ENCODE peak calls at places on chromosome 19, in four cellular contexts. V is NCI-H1092 treated with DMSO at 0.1 percent for 48 hours, S is COR-L47, N is fibroblast of the conjunctiva. O is an unnamed sample.

GRCh38 chr19:6060600-6061391 is 49.5 kb downstream of the RFX2 start:
- DNase-seq in S (no peak), V (no peak), N (no peak), O (no peak)

GRCh38 chr19:54207908-54208783 is 7.5 kb downstream of the RPS9 start:
- DNase-seq in N (peak; percentile 85), V (no peak), S (no peak), O (no peak)

GRCh38 chr19:28494466-28494865 is 718.5 kb downstream of the UQCRFS1 start:
- DNase-seq in V (no peak), S (no peak), N (no peak), O (no peak)

GRCh38 chr19:3725640-3726310 is 17.6 kb downstream of the TJP3 start:
- DNase-seq in N (no peak), S (peak; percentile 78), V (no peak), O (no peak)

GRCh38 chr19:2149980-2150793 is 1.2 kb downstream of the AP3D1 start:
- DNase-seq in N (no peak), V (no peak), S (no peak), O (no peak)

GRCh38 chr19:50851620-50852019 is 3.1 kb upstream of the KLK3 start:
- DNase-seq in V (no peak), S (no peak), N (no peak), O (no peak)

GRCh38 chr19:1211494-1212234 is 6.1 kb downstream of the STK11 start:
- DNase-seq in V (no peak), N (no peak), S (no peak), O (no peak)

GRCh38 chr19:3512562-3512961 is 6.5 kb downstream of the FZR1 start:
- DNase-seq in S (no peak), V (no peak), N (no peak), O (no peak)

GRCh38 chr19:17948967-17949930 is 16.4 kb downstream of the CCDC124 start:
- DNase-seq in S (no peak), N (no peak), V (peak; percentile 63), O (no peak)

GRCh38 chr19:246551-246950 is 44.7 kb downstream of the PLPP2 start:
- DNase-seq in N (no peak), V (no peak), S (no peak), O (no peak)

GRCh38 chr19:49142866-49143335 is 12.3 kb downstream of the HRC start:
- DNase-seq in S (peak; percentile 21), V (peak; percentile 89), N (peak; percentile 76), O (peak; percentile 75)

GRCh38 chr19:19628499-19629134 is 597 bp upstream of the LPAR2 start:
- DNase-seq in N (peak; percentile 49), S (no peak), V (peak; percentile 29), O (no peak)

GRCh38 chr19:12425501-12426274 is 15.1 kb downstream of the ZNF443 start:
- DNase-seq in V (no peak), S (no peak), N (no peak), O (no peak)

GRCh38 chr19:21483589-21484170 is 21.7 kb upstream of the ZNF429 start:
- DNase-seq in V (peak; percentile 22), S (peak; percentile 20), N (no peak), O (no peak)

GRCh38 chr19:9431475-9431874 is 3.9 kb downstream of the ZNF266 start:
- DNase-seq in S (no peak), N (no peak), V (peak; percentile 1), O (no peak)